ENCODE peak calls at places on chromosomes 4 and X, in nine cellular contexts. C is transverse colon, L is astrocyte of the spinal cord, V is GM12865, N is pancreas, Q is astrocyte, B is progenitor cell of endocrine pancreas, M is choroid plexus epithelial cell, H is neural crest cell. W is an unnamed sample.
A peak's percentile ranks its signal among the peaks of the same experiment; 100 is the strongest.

GRCh38 chr4:97507587-97508245 is 635.6 kb downstream of the STPG2 start:
- DNase-seq in C (no peak), L (peak; percentile 42), V (no peak), N (no peak), Q (peak; percentile 22), B (no peak), M (peak; percentile 7), H (no peak), W (no peak)

GRCh38 chrX:109635151-109635550 is 10.2 kb upstream of the KCNE5 start:
- DNase-seq in C (no peak), L (peak; percentile 19), V (peak; percentile 7), N (no peak), Q (no peak), B (no peak), M (peak; percentile 49), H (no peak), W (no peak)

GRCh38 chr4:6200011-6200921 is at the start of gene JAKMIP1:
- DNase-seq in C (peak; percentile 82), L (peak; percentile 28), V (peak; percentile 93), N (peak; percentile 88), Q (peak; percentile 41), B (peak; percentile 93), M (peak; percentile 52), H (peak; percentile 96), W (no peak)

GRCh38 chrX:72307646-72308051 is 1.9 kb upstream of the CITED1 start:
- DNase-seq in C (no peak), L (no peak), V (no peak), N (no peak), Q (no peak), B (no peak), M (no peak), H (no peak), W (no peak)

GRCh38 chrX:118973389-118974087 is 880 bp upstream of the LONRF3 start:
- DNase-seq in C (peak; percentile 18), L (no peak), V (no peak), N (peak; percentile 33), Q (no peak), B (no peak), M (no peak), H (no peak), W (no peak)

GRCh38 chr4:38308728-38309315 is 348.6 kb downstream of the PTTG2 start:
- DNase-seq in C (no peak), L (peak; percentile 54), V (no peak), N (no peak), Q (peak; percentile 72), B (no peak), M (peak; percentile 68), H (no peak), W (no peak)

GRCh38 chrX:119606508-119607389 is 525 bp upstream of the NKRF start:
- DNase-seq in C (no peak), L (peak; percentile 92), V (peak; percentile 49), N (no peak), Q (peak; percentile 34), B (no peak), M (peak; percentile 60), H (no peak), W (no peak)

GRCh38 chr4:146520894-146521542 is 722 bp downstream of the SLC10A7 start:
- DNase-seq in C (peak; percentile 57), L (peak; percentile 53), V (peak; percentile 75), N (peak; percentile 38), Q (peak; percentile 76), B (no peak), M (peak; percentile 80), H (no peak), W (no peak)

GRCh38 chr4:141569141-141569540 is 67.2 kb upstream of the IL15 start:
- DNase-seq in C (no peak), L (peak; percentile 56), V (no peak), N (no peak), Q (peak; percentile 47), B (no peak), M (peak; percentile 60), H (no peak), W (no peak)

GRCh38 chrX:153989971-153990655 is 17.6 kb downstream of the TMEM187 start:
- DNase-seq in C (no peak), L (no peak), V (no peak), N (no peak), Q (no peak), B (no peak), M (no peak), H (no peak), W (no peak)

GRCh38 chr4:173318648-173319211 is 15.4 kb downstream of the HMGB2 start:
- DNase-seq in C (no peak), L (peak; percentile 74), V (no peak), N (no peak), Q (peak; percentile 44), B (no peak), M (peak; percentile 70), H (no peak), W (no peak)

GRCh38 chrX:150575415-150575814 is 7.0 kb downstream of the MTM1 start:
- DNase-seq in C (peak; percentile 13), L (no peak), V (peak; percentile 38), N (no peak), Q (peak; percentile 26), B (no peak), M (peak; percentile 49), H (no peak), W (no peak)

GRCh38 chr4:8534129-8534528 is 46.1 kb upstream of the GPR78 start:
- DNase-seq in C (peak; percentile 32), L (peak; percentile 63), V (peak; percentile 93), N (peak; percentile 46), Q (peak; percentile 58), B (peak; percentile 25), M (peak; percentile 92), H (no peak), W (no peak)

GRCh38 chr4:37268311-37268710 is 23.8 kb downstream of the NWD2 start:
- DNase-seq in C (no peak), L (no peak), V (no peak), N (no peak), Q (no peak), B (no peak), M (no peak), H (no peak), W (no peak)

GRCh38 chr4:81913427-81913878 is 441.7 kb upstream of the RASGEF1B start:
- DNase-seq in C (peak; percentile 51), L (peak; percentile 1), V (peak; percentile 71), N (peak; percentile 37), Q (no peak), B (peak; percentile 32), M (peak; percentile 21), H (peak; percentile 63), W (no peak)

GRCh38 chr4:80963051-80963450 is 67.5 kb upstream of the BMP3 start:
- DNase-seq in C (no peak), L (peak; percentile 6), V (no peak), N (no peak), Q (peak; percentile 7), B (no peak), M (peak; percentile 26), H (no peak), W (no peak)

GRCh38 chr4:156006192-156006591 is 52.5 kb upstream of the CTSO start:
- DNase-seq in C (no peak), L (no peak), V (no peak), N (no peak), Q (no peak), B (no peak), M (no peak), H (no peak), W (no peak)

DNA sequence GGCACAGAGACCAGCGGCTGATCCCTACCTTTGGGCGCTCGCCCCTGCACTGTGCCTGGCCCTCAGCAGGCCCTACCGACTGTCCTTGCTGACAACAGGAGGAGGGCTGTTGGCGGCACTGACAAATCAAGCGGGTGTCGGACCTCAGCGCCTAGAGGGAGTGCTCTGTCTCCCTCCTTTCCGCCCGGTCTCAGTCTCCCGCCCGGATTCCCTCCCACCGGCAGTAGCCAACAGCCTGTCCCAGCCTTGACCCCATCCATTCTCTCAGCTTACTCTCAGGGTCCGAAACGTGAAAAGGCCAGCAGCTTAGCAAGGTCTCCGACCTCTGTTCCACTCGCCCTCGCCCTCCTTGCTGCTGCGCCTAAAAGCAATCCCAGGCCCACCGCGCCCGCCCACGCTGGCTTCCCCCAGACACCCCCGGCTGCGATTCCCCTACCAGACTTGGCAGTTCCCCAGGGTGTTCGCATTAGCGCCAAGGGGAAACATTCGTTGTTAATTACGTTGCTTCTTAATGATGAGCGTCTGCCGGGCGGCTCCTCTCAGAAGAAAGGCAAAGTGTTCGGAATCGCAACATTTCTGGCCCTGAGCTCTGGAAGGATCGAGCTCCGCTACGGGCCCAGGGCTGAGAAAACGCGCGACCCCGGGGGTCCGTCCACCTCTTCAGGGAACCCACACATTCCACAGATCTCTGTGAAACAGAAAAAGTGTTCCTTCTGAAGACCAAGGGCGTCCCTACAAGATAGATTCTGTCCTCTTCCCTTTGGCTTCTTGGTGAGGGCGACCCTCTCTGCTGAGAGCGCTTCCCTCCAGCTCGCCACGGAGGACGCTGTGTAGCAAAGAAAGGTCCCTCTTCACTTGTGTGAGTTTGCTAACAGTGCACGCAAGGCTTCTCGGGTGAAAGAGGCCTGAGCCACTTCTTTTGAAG is 96.1 kb downstream of the SOWAHB start:
- DNase-seq in C (no peak), L (peak; percentile 34), V (no peak), N (no peak), Q (peak; percentile 38), B (no peak), M (peak; percentile 63), H (peak; percentile 20), W (no peak)
- TF ChIP-seq CTCF in C (no peak), L (no peak), V (no peak), N (no peak), Q (no peak), B (peak; percentile 13), M (peak; percentile 44), H (no peak), W (no peak)

DNA sequence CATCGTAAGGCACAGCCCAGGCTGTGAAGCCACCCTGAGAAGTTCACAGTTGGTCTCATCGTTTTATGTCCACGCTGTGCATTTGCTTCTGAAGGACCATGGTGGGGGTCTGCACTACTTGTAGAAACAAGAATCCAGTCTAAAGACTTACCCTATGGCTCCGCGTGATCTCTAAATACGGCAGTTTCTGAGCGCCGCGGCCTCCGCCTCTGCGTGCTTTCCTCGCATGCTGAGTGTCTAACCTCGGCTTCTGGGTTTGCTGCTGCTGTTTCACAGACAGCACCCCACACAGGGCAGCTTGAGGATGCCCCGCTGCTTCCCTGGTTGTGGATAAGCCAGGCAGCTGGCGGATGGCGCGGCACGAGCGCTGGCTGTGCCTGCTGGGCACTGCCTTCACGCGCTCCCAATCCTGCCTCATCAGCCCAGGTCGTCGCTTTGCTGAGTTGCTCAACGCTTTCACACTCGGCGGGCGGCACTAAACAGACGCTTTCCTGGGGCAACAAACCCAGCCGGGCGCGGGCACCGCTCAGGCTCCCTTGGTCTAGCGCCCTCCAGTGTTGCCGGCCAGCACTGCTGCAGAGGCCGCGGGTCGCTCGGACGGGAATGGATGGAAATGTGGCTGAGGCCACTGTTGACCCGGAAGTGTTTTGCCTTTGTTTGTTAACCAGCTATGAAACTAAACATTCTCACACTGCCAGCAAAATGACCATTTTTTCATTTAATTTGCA is 39.2 kb downstream of the FGFRL1 start:
- DNase-seq in C (peak; percentile 9), L (no peak), V (no peak), N (no peak), Q (no peak), B (no peak), M (no peak), H (no peak), W (no peak)
- TF ChIP-seq CTCF in C (no peak), L (peak; percentile 54), V (no peak), N (no peak), Q (peak; percentile 11), B (peak; percentile 44), M (peak; percentile 51), H (peak; percentile 49), W (no peak)

GRCh38 chrX:13898084-13898483 is 81.2 kb upstream of the GPM6B start:
- DNase-seq in C (no peak), L (no peak), V (peak; percentile 70), N (no peak), Q (no peak), B (no peak), M (peak; percentile 48), H (no peak), W (no peak)
- TF ChIP-seq CTCF in C (no peak), L (no peak), V (peak; percentile 44), N (no peak), Q (peak; percentile 26), B (no peak), M (peak; percentile 42), H (peak; percentile 35), W (no peak)

GRCh38 chr4:95363579-95363965 is 185.2 kb downstream of the UNC5C start:
- DNase-seq in C (no peak), L (no peak), V (no peak), N (no peak), Q (no peak), B (no peak), M (no peak), H (no peak), W (no peak)
- TF ChIP-seq CTCF in C (no peak), L (no peak), V (no peak), N (no peak), Q (no peak), B (no peak), M (no peak), H (no peak), W (no peak)

W was measured in omental fat pad.